ENCODE peak calls at places on chromosomes 4 and X, in four cellular contexts. E, V, A and Z are unnamed samples.

GRCh38 chrX:154732421-154733071 is 18.3 kb downstream of the GAB3 start:
- DNase-seq in A (no peak), V (peak; percentile 64), E (no peak), Z (peak; percentile 81)

GRCh38 chr4:41360214-41360910 is 103.6 kb downstream of the UCHL1 start:
- DNase-seq in V (peak; percentile 72), E (peak; percentile 32), A (peak; percentile 82), Z (peak; percentile 31)

GRCh38 chr4:108118505-108118904 is 50.2 kb downstream of the LEF1 start:
- DNase-seq in A (peak; percentile 28), E (no peak), V (no peak), Z (no peak)

GRCh38 chr4:169907705-169908104 is 118.5 kb downstream of the MFAP3L start:
- DNase-seq in V (no peak), E (no peak), A (no peak), Z (no peak)

GRCh38 chr4:73816814-73817213 is 19.7 kb upstream of the CXCL6 start:
- DNase-seq in V (peak; percentile 80), A (no peak), E (peak; percentile 88), Z (peak; percentile 94)

GRCh38 chr4:26953770-26954423 is 93.3 kb downstream of the STIM2 start:
- DNase-seq in V (no peak), A (no peak), E (no peak), Z (no peak)

GRCh38 chr4:164542431-164542830 is 211.5 kb upstream of the SMIM31 start:
- DNase-seq in V (no peak), E (no peak), A (no peak), Z (no peak)

GRCh38 chr4:2297606-2298517 is 36.0 kb upstream of the MXD4 start:
- DNase-seq in V (no peak), E (no peak), A (no peak), Z (no peak)

GRCh38 chr4:13980317-13980716 is 352.8 kb upstream of the BOD1L1 start:
- DNase-seq in A (peak; percentile 27), V (peak; percentile 94), E (peak; percentile 85), Z (peak; percentile 98)

GRCh38 chr4:141605425-141605856 is 30.9 kb upstream of the IL15 start:
- DNase-seq in V (no peak), E (no peak), A (no peak), Z (no peak)

GRCh38 chrX:15143050-15143824 is 126.6 kb downstream of the ASB9 start:
- DNase-seq in V (peak; percentile 59), E (peak; percentile 41), A (peak; percentile 70), Z (peak; percentile 8)

GRCh38 chr4:124157781-124158180 is 554.8 kb downstream of the ANKRD50 start:
- DNase-seq in E (no peak), V (no peak), A (no peak), Z (no peak)

GRCh38 chrX:48703642-48704481 is 7.3 kb downstream of the SUV39H1 start:
- DNase-seq in A (no peak), V (peak; percentile 57), E (peak; percentile 17), Z (no peak)

GRCh38 chr4:129672941-129673340 is 577.0 kb downstream of the C4orf33 start:
- DNase-seq in E (no peak), V (no peak), A (no peak), Z (no peak)

GRCh38 chrX:126027229-126027628 is 138.9 kb downstream of the DCAF12L2 start:
- DNase-seq in E (no peak), A (no peak), V (no peak), Z (no peak)

GRCh38 chr4:37447886-37448285 is 203.3 kb downstream of the NWD2 start:
- DNase-seq in V (peak; percentile 14), E (no peak), A (no peak), Z (no peak)

GRCh38 chrX:14017399-14017798 is 12.3 kb downstream of the GEMIN8 start:
- DNase-seq in V (no peak), A (no peak), E (no peak), Z (no peak)

GRCh38 chr4:24121395-24122175 is 231.7 kb upstream of the PPARGC1A start:
- DNase-seq in E (peak; percentile 31), A (no peak), V (peak; percentile 69), Z (peak; percentile 38)

GRCh38 chr4:77047037-77047436 is 28.8 kb downstream of the CCNI start:
- DNase-seq in A (peak; percentile 38), V (peak; percentile 69), E (peak; percentile 54), Z (no peak)

GRCh38 chr4:81421346-81422218 is 50.1 kb downstream of the RASGEF1B start:
- DNase-seq in E (peak; percentile 47), A (peak; percentile 55), V (peak; percentile 36), Z (peak; percentile 47)

GRCh38 chrX:3176439-3176820 is 135.2 kb downstream of the ARSF start:
- DNase-seq in V (peak; percentile 68), A (peak; percentile 7), E (peak; percentile 64), Z (peak; percentile 86)

GRCh38 chrX:46820391-46821100 is 16.3 kb upstream of the RP2 start:
- DNase-seq in A (no peak), V (no peak), E (no peak), Z (no peak)

GRCh38 chr4:38464328-38464727 is 199.7 kb upstream of the KLF3 start:
- DNase-seq in E (no peak), V (no peak), A (no peak), Z (no peak)

GRCh38 chr4:13470379-13470778 is 13.8 kb downstream of the RAB28 start:
- DNase-seq in A (no peak), E (no peak), V (no peak), Z (no peak)

GRCh38 chr4:152778656-152779512 is 646 bp downstream of the TIGD4 start:
- DNase-seq in V (peak; percentile 55), A (peak; percentile 28), E (peak; percentile 14), Z (peak; percentile 6)

GRCh38 chr4:76376534-76376933 is 44.4 kb downstream of the CCDC158 start:
- DNase-seq in V (no peak), E (no peak), A (peak; percentile 17), Z (no peak)

GRCh38 chrX:76931518-76931917 is 504.0 kb downstream of the MAGEE1 start:
- DNase-seq in A (no peak), V (no peak), E (no peak), Z (no peak)

GRCh38 chr4:88697588-88698329 is at the start of gene NAP1L5:
- DNase-seq in E (peak; percentile 86), V (peak; percentile 80), A (peak; percentile 63), Z (peak; percentile 69)

GRCh38 chr4:173012608-173013007 is 156.0 kb upstream of the GALNT7 start:
- DNase-seq in E (no peak), A (no peak), V (no peak), Z (no peak)

GRCh38 chr4:24471623-24472510 is 112.5 kb downstream of the DHX15 start:
- DNase-seq in V (peak; percentile 34), E (no peak), A (peak; percentile 30), Z (peak; percentile 11)

GRCh38 chrX:85992811-85993229 is 54.5 kb downstream of the CHM start:
- DNase-seq in E (peak; percentile 29), A (peak; percentile 8), V (peak; percentile 59), Z (peak; percentile 42)

DNA sequence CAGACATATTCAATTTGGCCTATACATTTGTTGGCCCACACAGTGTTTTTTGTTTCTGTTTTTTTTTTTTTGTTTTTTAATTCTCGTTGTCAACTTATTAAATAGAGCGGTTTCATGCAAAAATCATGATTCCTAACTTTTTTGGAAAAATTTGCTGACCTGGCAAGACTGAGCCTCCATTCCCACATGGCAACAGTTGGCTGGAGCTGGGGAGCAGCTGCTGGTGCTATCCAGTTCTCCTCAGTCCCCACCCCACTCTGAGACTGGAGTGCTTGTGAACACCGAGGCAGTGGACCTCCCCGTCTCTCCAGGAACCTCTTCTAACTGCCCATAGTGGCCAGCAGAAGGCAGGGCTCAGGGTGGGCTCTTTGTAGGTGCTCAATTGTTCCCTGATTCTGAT is 95.7 kb upstream of the OTUD4 start:
- DNase-seq in E (no peak), A (no peak), V (no peak), Z (no peak)
- H2AFZ ChIP-seq in E (no peak overlapping the region), A (no peak overlapping the region), V (no peak overlapping the region), Z (no peak overlapping the region)

GRCh38 chr4:53013873-53014272 is 151.8 kb downstream of the RASL11B start:
- DNase-seq in V (no peak), E (no peak), A (no peak), Z (no peak)
- H3K4me1 ChIP-seq in V (peaks cover 62% of the 10 kb centered on the region), E (peaks cover 3% of the 10 kb centered on the region), A (peaks cover 63% of the 10 kb centered on the region), Z (peaks cover 16% of the 10 kb centered on the region)

DNA sequence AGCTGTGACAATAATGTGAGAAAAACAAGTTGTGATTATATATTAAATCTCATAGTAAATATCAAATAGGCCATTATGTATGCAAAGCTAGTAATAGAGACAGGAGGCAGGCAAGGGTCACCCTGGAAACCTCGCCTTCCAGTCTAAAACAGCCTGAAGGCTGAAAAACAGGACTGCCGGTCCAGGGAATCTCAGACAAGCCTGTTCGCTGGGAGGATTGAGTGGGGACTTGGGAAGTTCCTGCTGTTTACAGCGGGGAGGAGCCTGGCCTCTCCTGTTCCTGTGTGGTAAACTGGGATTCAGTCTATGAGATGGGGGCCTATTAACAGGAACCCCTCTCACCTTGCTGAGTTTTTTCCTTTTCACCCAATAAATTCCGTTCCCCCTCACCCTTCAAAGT is 2317.3 kb downstream of the PCDH7 start:
- DNase-seq in V (no peak), A (no peak), E (no peak), Z (no peak)
- H3K27ac ChIP-seq in V (no peak overlapping the region), A (no peak overlapping the region), E (no peak overlapping the region), Z (no peak overlapping the region)

GRCh38 chr4:144820115-144820514 is 174.2 kb downstream of the HHIP start:
- DNase-seq in A (no peak), V (peak; percentile 56), E (peak; percentile 17), Z (peak; percentile 99)

GRCh38 chr4:144819591-144819990 is 173.6 kb downstream of the HHIP start:
- DNase-seq in A (no peak), V (peak; percentile 5), E (no peak), Z (no peak)

GRCh38 chr4:144818136-144818535 is 172.2 kb downstream of the HHIP start:
- DNase-seq in E (no peak), A (no peak), V (no peak), Z (no peak)

GRCh38 chr4:144817081-144817480 is 171.1 kb downstream of the HHIP start:
- DNase-seq in V (no peak), E (no peak), A (no peak), Z (peak; percentile 54)

DNA sequence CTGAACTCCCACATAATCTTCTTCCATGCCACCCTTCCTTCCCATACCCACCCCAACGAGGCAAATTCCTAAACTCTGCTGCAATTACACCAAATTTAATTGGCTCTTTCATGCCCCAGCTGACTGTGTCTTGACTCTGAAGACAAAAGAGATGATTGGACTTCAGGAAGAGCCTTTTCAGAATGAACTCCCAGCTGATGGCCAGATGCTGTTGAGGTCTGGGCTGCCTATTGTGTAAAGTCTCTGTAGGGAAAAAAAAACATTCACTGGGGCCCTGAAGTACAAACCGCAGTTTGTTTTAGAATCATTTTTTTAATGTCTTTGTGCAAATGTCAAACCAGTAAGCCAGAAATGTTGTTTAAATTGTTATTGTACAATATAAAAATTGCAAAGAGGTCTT is 174.8 kb downstream of the HHIP start:
- DNase-seq in A (no peak), V (peak; percentile 45), E (peak; percentile 74), Z (peak; percentile 94)
- H2AFZ ChIP-seq in A (no peak overlapping the region), V (no peak overlapping the region), E (no peak overlapping the region), Z (no peak overlapping the region)